ENCODE peak calls at places on chromosomes 3 and 15, in eight cellular contexts. I is HFF-Myc, N is left lung, S is GM20000, F is nephron progenitor cell, U is cardiac fibroblast, D is BE2C, Q is H9. A is an unnamed sample.

GRCh38 chr3:120850326-120851295 is 57.4 kb upstream of the STXBP5L start:
- DNase-seq in F (no peak), I (no peak), N (no peak), S (no peak), D (peak; percentile 28), Q (no peak), U (peak; percentile 27), A (peak; percentile 41)

GRCh38 chr15:78241017-78241416 is 6.7 kb upstream of the ACSBG1 start:
- DNase-seq in D (peak; percentile 93), S (peak; percentile 90), N (peak; percentile 81), Q (peak; percentile 93), U (peak; percentile 77), F (peak; percentile 94), I (peak; percentile 29), A (peak; percentile 96)

GRCh38 chr15:88649286-88649733 is 10.5 kb downstream of the ISG20 start:
- DNase-seq in U (peak; percentile 97), D (no peak), S (peak; percentile 54), Q (no peak), F (no peak), N (no peak), I (peak; percentile 74), A (no peak)

GRCh38 chr15:101017041-101017754 is 98.0 kb downstream of the LRRK1 start:
- DNase-seq in S (no peak), N (no peak), I (no peak), U (peak; percentile 23), D (peak; percentile 40), Q (peak; percentile 74), F (no peak), A (no peak)

GRCh38 chr3:123031051-123031450 is 3.5 kb upstream of the SEMA5B start:
- DNase-seq in D (peak; percentile 27), U (no peak), S (no peak), F (no peak), I (no peak), N (no peak), Q (no peak), A (no peak)

GRCh38 chr15:92681141-92681622 is 25.6 kb upstream of the FAM174B start:
- DNase-seq in F (no peak), D (no peak), I (peak; percentile 30), N (no peak), S (no peak), Q (no peak), U (peak; percentile 73), A (no peak)

GRCh38 chr3:115616461-115616860 is 6.8 kb upstream of the GAP43 start:
- DNase-seq in U (no peak), D (no peak), S (no peak), I (no peak), F (no peak), Q (no peak), N (no peak), A (no peak)

GRCh38 chr3:133573054-133573628 is 345 bp upstream of the CDV3 start:
- DNase-seq in D (peak; percentile 100), Q (peak; percentile 100), F (peak; percentile 100), S (peak; percentile 94), I (peak; percentile 99), N (peak; percentile 100), U (peak; percentile 100), A (peak; percentile 100)

GRCh38 chr15:74781673-74782595 is at the start of gene CSK:
- DNase-seq in N (peak; percentile 77), I (no peak), F (peak; percentile 84), S (peak; percentile 94), Q (peak; percentile 62), D (peak; percentile 87), U (peak; percentile 52), A (peak; percentile 85)

GRCh38 chr3:135736740-135737139 is 228.8 kb upstream of the PPP2R3A start:
- DNase-seq in D (peak; percentile 47), U (peak; percentile 1), N (no peak), S (no peak), F (no peak), I (peak; percentile 5), Q (peak; percentile 76), A (no peak)

GRCh38 chr3:180184806-180185205 is 148.1 kb upstream of the PEX5L start:
- DNase-seq in Q (no peak), S (no peak), D (no peak), I (no peak), F (no peak), N (no peak), U (no peak), A (no peak)

GRCh38 chr3:140505256-140505655 is 172.6 kb upstream of the TRIM42 start:
- DNase-seq in D (peak; percentile 61), Q (no peak), U (peak; percentile 6), I (no peak), F (peak; percentile 8), N (no peak), S (peak; percentile 48), A (no peak)

GRCh38 chr3:39415983-39416382 is 9.5 kb downstream of the RPSA start:
- DNase-seq in N (no peak), S (no peak), I (no peak), D (no peak), U (no peak), Q (no peak), F (no peak), A (no peak)

GRCh38 chr3:632571-633170 is 436.1 kb downstream of the CHL1 start:
- DNase-seq in U (peak; percentile 70), N (no peak), D (peak; percentile 52), I (peak; percentile 9), F (peak; percentile 75), Q (peak; percentile 76), S (peak; percentile 26), A (peak; percentile 56)

GRCh38 chr15:69607101-69607500 is 154.5 kb downstream of the RPLP1 start:
- DNase-seq in D (no peak), U (no peak), F (no peak), N (no peak), S (no peak), Q (no peak), I (no peak), A (no peak)

GRCh38 chr15:85582076-85582718 is 201.8 kb downstream of the AKAP13 start:
- DNase-seq in F (no peak), S (peak; percentile 30), N (no peak), Q (no peak), D (no peak), U (peak; percentile 94), I (no peak), A (no peak)

GRCh38 chr3:149449799-149450198 is 24.7 kb upstream of the TM4SF4 start:
- DNase-seq in D (no peak), Q (no peak), N (no peak), F (no peak), U (no peak), S (no peak), I (no peak), A (no peak)

GRCh38 chr3:14428087-14429067 is 26.0 kb downstream of the SLC6A6 start:
- DNase-seq in S (peak; percentile 42), Q (no peak), U (no peak), D (no peak), F (no peak), N (no peak), I (no peak), A (no peak)

GRCh38 chr3:156135921-156136655 is 15.7 kb downstream of the KCNAB1 start:
- DNase-seq in F (no peak), I (no peak), S (no peak), U (no peak), N (no peak), Q (no peak), D (peak; percentile 42), A (peak; percentile 19)

GRCh38 chr15:88636039-88636438 is 2.8 kb upstream of the ISG20 start:
- DNase-seq in D (no peak), U (no peak), Q (peak; percentile 86), S (no peak), I (no peak), F (no peak), N (no peak), A (no peak)

DNA sequence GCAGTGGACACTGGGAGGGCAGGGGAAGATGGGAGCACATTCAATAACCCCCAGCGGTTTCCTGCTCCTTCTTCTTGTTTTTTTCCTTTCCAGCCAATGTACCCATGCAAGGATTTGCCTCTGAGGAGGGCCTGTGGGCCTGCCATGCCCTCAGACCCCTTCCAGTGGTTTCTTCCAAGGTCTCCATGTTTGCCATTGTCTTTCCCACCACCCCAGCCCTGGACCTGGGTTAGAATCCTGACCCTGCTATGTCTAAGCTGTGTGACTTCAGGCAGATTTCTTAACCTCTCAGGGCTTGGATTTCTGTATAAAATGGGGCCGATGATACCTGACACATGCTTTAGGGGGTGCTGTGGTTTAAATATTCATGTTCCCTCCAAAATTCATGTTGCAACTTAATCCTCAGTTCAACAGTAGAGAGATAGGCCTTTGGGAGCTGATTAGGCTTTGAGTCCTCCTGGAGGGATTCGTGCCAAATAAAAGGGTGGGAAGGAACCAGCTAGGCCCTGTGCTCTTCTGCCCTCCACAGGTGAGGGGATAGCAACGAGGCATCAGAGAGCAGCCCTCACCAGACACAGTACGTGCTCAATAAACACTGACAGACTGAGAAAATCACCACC is 46.3 kb upstream of the FLNB start:
- DNase-seq in D (no peak), Q (no peak), F (no peak), U (peak; percentile 77), I (no peak), N (no peak), S (no peak), A (no peak)
- TF ChIP-seq CTCF in D (peak; percentile 11), Q (peak; percentile 55), F (no peak), U (peak; percentile 54), I (peak; percentile 41), N (no peak), S (no peak), A (no peak)

GRCh38 chr15:76059320-76060097 is at the start of gene TMEM266:
- DNase-seq in Q (peak; percentile 74), S (peak; percentile 88), D (peak; percentile 52), U (no peak), N (peak; percentile 35), I (no peak), F (peak; percentile 82), A (peak; percentile 73)
- TF ChIP-seq CTCF in Q (peak; percentile 48), S (no peak), D (no peak), U (no peak), N (no peak), I (no peak), F (no peak), A (no peak)

DNA sequence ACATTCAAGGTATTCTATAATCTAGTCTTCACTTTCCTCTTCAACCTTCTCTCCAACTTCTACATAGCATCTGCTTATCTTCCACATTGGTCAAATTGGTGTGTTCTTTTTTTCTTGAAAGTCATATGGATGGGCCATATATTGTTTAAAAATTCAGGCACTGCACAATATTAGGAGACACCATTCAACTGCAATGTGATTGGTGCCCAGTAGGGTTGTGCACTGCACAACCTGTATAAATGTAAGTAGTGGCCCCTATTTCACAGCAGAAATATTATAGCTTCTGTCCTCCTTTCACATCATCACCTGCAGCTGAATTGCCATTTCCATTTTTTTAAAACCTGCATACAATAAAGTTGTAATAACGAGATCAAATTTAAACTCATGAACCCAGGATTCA is 18.1 kb upstream of the GOLIM4 start:
- DNase-seq in Q (no peak), S (no peak), I (no peak), F (no peak), N (no peak), U (no peak), D (no peak), A (no peak)
- TF ChIP-seq CTCF in Q (no peak), S (no peak), I (no peak), F (no peak), N (no peak), U (no peak), D (peak; percentile 17), A (peak; percentile 25)

DNA sequence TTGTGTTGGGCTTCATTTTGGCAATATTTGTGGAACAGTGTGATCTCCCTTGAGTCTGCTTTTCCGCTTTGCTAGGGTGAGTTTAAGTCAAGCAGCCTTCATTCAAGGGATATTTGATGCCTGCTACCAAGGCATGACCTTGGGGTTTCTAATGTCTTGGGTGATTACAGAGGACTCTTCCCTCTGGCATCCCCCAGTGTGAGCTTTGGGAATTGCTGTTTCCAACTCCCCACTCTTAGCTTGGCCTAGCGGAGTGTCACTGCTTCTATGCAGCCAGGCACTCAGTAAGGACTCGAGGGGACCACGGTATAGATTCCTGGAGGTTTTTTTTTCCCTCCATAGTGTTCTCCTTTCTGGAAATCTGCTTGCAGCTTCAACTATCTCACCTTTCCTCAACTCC is 21.1 kb downstream of the GCNT3 start:
- DNase-seq in Q (peak; percentile 74), D (peak; percentile 25), N (no peak), F (peak; percentile 52), I (no peak), S (no peak), U (peak; percentile 18), A (peak; percentile 31)
- TF ChIP-seq CTCF in Q (peak; percentile 75), D (peak; percentile 58), N (no peak), F (peak; percentile 65), I (peak; percentile 51), S (no peak), U (peak; percentile 47), A (peak; percentile 23)

A was measured in glutamatergic neuron.